ENCODE peak calls at places on chromosomes 1 and 21, in eight cellular contexts. W, D, U, M, X, Q, K and G are unnamed samples.

GRCh38 chr1:55554611-55555010 is 339.4 kb upstream of the USP24 start:
- DNase-seq in W (no peak), D (no peak), U (no peak), M (no peak), X (no peak), Q (no peak), K (no peak), G (no peak)

GRCh38 chr1:113405573-113405972 is 15.3 kb downstream of the MAGI3 start:
- DNase-seq in W (no peak), D (no peak), U (no peak), M (no peak), X (no peak), Q (no peak), K (no peak), G (peak)

GRCh38 chr1:239337776-239338435 is 48.5 kb upstream of the CHRM3 start:
- DNase-seq in W (no peak), D (no peak), U (no peak), M (no peak), X (no peak), Q (peak), K (no peak), G (no peak)

GRCh38 chr1:247077768-247078314 is 770 bp downstream of the ZNF670 start:
- DNase-seq in W (no peak), D (peak), U (no peak), M (no peak), X (no peak), Q (peak), K (no peak), G (no peak)

GRCh38 chr21:33434770-33435360 is 31.7 kb downstream of the IFNGR2 start:
- DNase-seq in W (no peak), D (peak), U (no peak), M (peak), X (no peak), Q (no peak), K (no peak), G (peak)

GRCh38 chr1:19445417-19446342 is 39.7 kb downstream of the CAPZB start:
- DNase-seq in W (peak), D (no peak), U (no peak), M (no peak), X (no peak), Q (no peak), K (no peak), G (peak)

GRCh38 chr1:167659440-167659839 is 29.4 kb downstream of the RCSD1 start:
- DNase-seq in W (no peak), D (no peak), U (no peak), M (no peak), X (no peak), Q (no peak), K (no peak), G (peak)

GRCh38 chr1:10195570-10195969 is 14.8 kb upstream of the KIF1B start:
- DNase-seq in W (no peak), D (peak), U (no peak), M (no peak), X (no peak), Q (peak), K (no peak), G (peak)

GRCh38 chr1:65840683-65841082 is 48.0 kb downstream of the PDE4B start:
- DNase-seq in W (no peak), D (no peak), U (no peak), M (no peak), X (no peak), Q (no peak), K (no peak), G (no peak)

GRCh38 chr1:110203021-110203661 is 7.0 kb upstream of the KCNC4 start:
- DNase-seq in W (no peak), D (no peak), U (peak), M (peak), X (no peak), Q (peak), K (peak), G (peak)

DNA sequence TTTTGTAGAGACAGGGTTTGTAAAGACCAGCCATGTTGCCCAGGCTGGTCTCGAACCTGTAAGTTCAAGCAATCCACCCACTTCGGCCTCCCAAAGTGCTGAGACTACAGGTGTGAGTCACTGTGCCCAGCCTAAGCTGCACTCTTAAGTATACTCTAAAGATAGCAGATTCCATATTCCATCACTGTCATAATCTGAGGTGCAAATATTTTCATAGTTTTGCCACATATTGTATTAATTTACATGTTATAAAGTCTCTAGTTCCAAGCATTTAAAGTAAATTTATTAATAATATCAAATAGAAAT is 121.3 kb downstream of the HFM1 start:
- DNase-seq in W (no peak), D (no peak), U (no peak), M (no peak), X (no peak), Q (no peak), K (no peak), G (no peak)
- H3K27ac ChIP-seq in W (no peak), D (no peak), U (no peak), M (no peak), X (no peak), Q (no peak), K (no peak), G (no peak)

DNA sequence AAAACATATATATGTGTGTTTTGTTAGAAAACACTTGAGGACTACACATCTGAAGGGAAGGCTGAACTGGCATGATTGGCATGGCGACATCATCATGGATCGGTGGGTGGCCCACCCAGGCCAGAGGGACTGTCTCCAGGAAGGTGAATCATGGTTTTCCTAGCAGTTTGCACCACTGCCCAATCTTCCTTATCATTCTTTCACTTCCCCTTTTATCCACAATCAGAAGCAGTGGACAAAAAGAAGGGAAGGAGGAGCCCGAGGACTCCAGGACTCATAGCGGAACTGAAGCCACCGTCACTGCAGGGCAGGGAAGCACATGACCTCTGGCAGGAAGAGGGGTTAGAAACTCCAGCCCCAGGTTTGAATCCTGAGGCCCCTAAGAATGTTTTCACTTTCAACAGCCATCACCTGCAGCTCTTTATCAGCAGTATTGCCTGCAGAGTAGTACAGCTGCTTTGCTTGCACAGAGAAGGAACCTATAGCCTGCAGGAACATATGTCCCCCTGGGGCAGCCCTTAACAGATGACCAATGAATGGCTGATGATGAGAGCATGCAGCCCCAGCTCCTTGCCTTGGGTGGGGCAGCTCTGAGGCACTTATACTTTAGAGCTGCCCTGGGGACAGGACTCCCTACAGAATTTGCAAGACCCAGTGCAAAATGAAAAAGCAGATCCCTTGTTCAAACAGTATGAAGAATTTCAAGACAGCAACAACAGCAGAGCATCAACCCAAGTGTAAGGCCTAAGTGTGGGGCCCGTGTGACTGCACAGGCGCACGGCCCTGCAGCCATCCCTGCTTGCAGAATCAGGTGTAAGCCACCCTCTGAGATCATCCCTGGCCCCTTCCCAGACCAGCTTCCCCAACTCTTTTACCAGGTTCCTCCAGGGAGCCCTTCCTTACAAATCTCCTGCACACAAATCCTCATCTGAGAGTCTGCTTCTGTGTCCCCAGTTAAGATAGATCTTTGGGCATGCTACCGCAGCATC is 241.8 kb upstream of the IRF2BP2 start:
- DNase-seq in W (no peak), D (no peak), U (no peak), M (no peak), X (no peak), Q (peak), K (no peak), G (no peak)
- H3K27ac ChIP-seq in W (peak), D (no peak), U (no peak), M (no peak), X (no peak), Q (no peak), K (no peak), G (peak)

GRCh38 chr1:153944005-153944821 is 2.3 kb downstream of the DENND4B start:
- DNase-seq in W (no peak), D (no peak), U (no peak), M (no peak), X (no peak), Q (no peak), K (no peak), G (no peak)
- H3K27ac ChIP-seq in W (peak), D (no peak), U (peak), M (peak), X (peak), Q (no peak), K (peak), G (no peak)

GRCh38 chr1:45225598-45225997 is 19.2 kb upstream of the ZSWIM5 start:
- DNase-seq in W (no peak), D (no peak), U (no peak), M (no peak), X (no peak), Q (no peak), K (no peak), G (no peak)

GRCh38 chr1:45216861-45217260 is 10.5 kb upstream of the ZSWIM5 start:
- DNase-seq in W (no peak), D (no peak), U (no peak), M (no peak), X (no peak), Q (no peak), K (no peak), G (no peak)

GRCh38 chr1:45216200-45216541 is 9.8 kb upstream of the ZSWIM5 start:
- DNase-seq in W (no peak), D (peak), U (no peak), M (no peak), X (no peak), Q (no peak), K (no peak), G (no peak)

DNA sequence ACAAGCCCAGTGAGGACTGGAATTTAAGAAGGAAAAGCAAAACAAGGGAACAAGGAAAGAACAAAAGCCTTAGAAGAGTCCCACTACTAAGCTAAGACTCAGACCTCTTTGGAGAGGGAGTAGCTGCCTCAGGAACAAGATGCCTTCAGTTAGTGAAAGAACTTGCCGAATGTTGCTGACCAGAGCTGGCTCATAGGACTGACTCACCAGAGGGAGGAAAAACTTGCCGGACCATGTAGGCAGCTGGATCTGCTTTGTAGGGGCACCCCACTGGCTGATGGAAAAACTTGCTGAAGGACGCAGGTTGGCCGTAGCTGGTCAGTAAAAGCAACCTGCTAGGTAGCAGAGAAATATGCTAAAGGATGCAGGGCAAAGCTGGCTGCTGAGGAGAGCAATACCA is 15.3 kb upstream of the ZSWIM5 start:
- DNase-seq in W (no peak), D (no peak), U (no peak), M (no peak), X (no peak), Q (no peak), K (no peak), G (no peak)
- H3K27ac ChIP-seq in W (no peak), D (no peak), U (no peak), M (no peak), X (no peak), Q (no peak), K (no peak), G (no peak)

DNA sequence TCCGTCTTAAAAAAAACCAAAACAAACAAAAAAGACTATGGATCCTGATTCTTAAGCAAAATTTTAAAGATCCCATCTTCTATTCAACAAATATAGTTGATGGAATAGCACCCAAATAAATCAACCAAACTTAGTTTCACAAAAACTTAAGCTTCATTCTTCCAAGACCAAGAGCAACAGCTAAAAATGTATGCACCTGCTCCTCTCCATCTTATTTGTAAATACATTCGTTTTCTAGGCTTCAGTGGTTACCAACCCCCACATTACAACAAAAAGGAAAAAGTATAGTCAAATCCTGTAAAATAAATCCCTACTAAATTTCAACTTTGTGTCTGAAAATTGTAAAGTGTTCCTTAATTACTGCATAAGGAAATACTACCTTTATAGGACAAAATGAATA is 3.9 kb downstream of the PTP4A2 start:
- DNase-seq in W (no peak), D (no peak), U (no peak), M (no peak), X (no peak), Q (no peak), K (no peak), G (no peak)
- H3K27ac ChIP-seq in W (peak), D (peak), U (no peak), M (peak), X (peak), Q (no peak), K (peak), G (peak)

DNA sequence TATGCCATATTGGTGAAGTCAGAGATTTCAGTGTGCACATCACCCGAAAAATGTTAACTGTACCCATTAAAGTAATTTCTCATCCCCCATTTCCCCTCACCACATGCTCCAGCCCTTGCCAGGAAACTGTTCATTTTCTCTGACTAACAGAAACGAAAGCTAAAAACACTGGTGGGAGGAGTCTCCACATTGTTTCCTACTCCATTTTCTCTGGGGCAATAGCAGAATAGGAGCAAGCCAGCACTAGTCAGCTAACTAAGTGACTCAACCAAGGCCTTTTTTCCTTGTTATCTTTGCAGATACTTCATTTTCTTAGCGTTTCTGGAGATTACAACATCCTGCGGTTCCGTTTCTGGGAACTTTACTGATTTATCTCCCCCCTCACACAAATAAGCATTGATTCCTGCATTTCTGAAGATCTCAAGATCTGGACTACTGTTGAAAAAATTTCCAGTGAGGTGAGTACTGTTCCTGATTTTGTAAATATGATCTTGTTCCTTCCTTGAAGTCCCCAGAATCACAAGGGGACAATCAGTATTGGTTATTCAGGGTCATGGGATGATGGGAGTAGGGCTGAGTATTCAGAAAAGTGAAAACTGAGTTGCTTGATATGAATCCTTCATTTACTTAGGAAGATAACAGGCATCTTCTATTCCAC is at the start of gene IFI16:
- DNase-seq in W (no peak), D (peak), U (peak), M (peak), X (no peak), Q (peak), K (peak), G (peak)
- H3K27ac ChIP-seq in W (peak), D (peak), U (peak), M (peak), X (peak), Q (peak), K (peak), G (peak)

GRCh38 chr1:156110252-156110651 is 4.3 kb upstream of the LMNA start:
- DNase-seq in W (no peak), D (no peak), U (no peak), M (no peak), X (no peak), Q (no peak), K (no peak), G (no peak)

GRCh38 chr1:156111355-156111962 is 3.1 kb upstream of the LMNA start:
- DNase-seq in W (no peak), D (no peak), U (no peak), M (no peak), X (no peak), Q (no peak), K (no peak), G (no peak)

GRCh38 chr1:156106624-156107488 is 7.7 kb upstream of the LMNA start:
- DNase-seq in W (no peak), D (no peak), U (no peak), M (peak), X (no peak), Q (no peak), K (no peak), G (no peak)

GRCh38 chr1:156108057-156108456 is 6.5 kb upstream of the LMNA start:
- DNase-seq in W (no peak), D (no peak), U (no peak), M (no peak), X (no peak), Q (no peak), K (no peak), G (no peak)

GRCh38 chr1:156108664-156109241 is 5.8 kb upstream of the LMNA start:
- DNase-seq in W (no peak), D (no peak), U (no peak), M (no peak), X (no peak), Q (no peak), K (no peak), G (no peak)
- H3K27ac ChIP-seq in W (peak), D (no peak), U (no peak), M (peak), X (no peak), Q (no peak), K (peak), G (no peak)